ENCODE peak calls at places on chromosomes 11 and 22, in nine cellular contexts. L is CD8-positive, alpha-beta memory T cell; D is lower lobe of right lung; J is HAP-1; K is PC-3; H is kidney; G is right atrium auricular region; N is transverse colon; B is Peyer's patch. O is an unnamed sample.
A peak's percentile ranks its signal among the peaks of the same experiment; 100 is the strongest.

GRCh38 chr11:33248416-33248957 is 8.7 kb upstream of the HIPK3 start:
- DNase-seq in N (no peak), B (no peak), H (no peak), G (no peak), J (no peak), L (no peak), K (no peak), D (no peak), O (no peak)

GRCh38 chr22:26536056-26536761 is 23.9 kb upstream of the TFIP11 start:
- DNase-seq in D (no peak), K (peak; percentile 50), G (no peak), H (no peak), N (no peak), B (no peak), J (no peak), L (no peak), O (no peak)

GRCh38 chr11:29530961-29531360 is 485.9 kb downstream of the KCNA4 start:
- DNase-seq in K (no peak), N (no peak), L (no peak), B (no peak), J (no peak), H (no peak), G (no peak), D (no peak), O (no peak)

GRCh38 chr11:105713696-105714095 is 103.8 kb downstream of the GRIA4 start:
- DNase-seq in K (no peak), D (no peak), B (no peak), H (no peak), N (no peak), L (no peak), J (no peak), G (no peak), O (no peak)

GRCh38 chr11:10746871-10747270 is 4.2 kb upstream of the CTR9 start:
- DNase-seq in K (peak; percentile 44), H (no peak), B (no peak), N (no peak), J (no peak), G (no peak), L (no peak), D (no peak), O (no peak)

GRCh38 chr11:120801801-120802689 is 221.9 kb upstream of the TBCEL start:
- DNase-seq in N (peak; percentile 62), L (peak; percentile 23), H (no peak), K (peak; percentile 76), J (peak; percentile 52), D (peak; percentile 53), B (peak; percentile 61), G (peak; percentile 71), O (peak; percentile 76)

GRCh38 chr11:75233688-75234295 is 6.8 kb upstream of the TPBGL start:
- DNase-seq in K (peak; percentile 77), G (no peak), H (no peak), D (no peak), L (no peak), N (no peak), B (no peak), J (peak; percentile 40), O (no peak)

GRCh38 chr11:107844041-107844440 is 14.5 kb downstream of the SLC35F2 start:
- DNase-seq in H (no peak), J (no peak), N (no peak), D (no peak), L (no peak), K (peak; percentile 96), B (no peak), G (no peak), O (no peak)

GRCh38 chr11:134556186-134556585 is 144.1 kb upstream of the B3GAT1 start:
- DNase-seq in H (no peak), L (no peak), N (no peak), J (no peak), B (no peak), D (no peak), K (no peak), G (no peak), O (no peak)

GRCh38 chr11:72744474-72744873 is 7.7 kb downstream of the ARAP1 start:
- DNase-seq in G (no peak), J (no peak), H (peak; percentile 34), L (no peak), N (peak; percentile 6), K (no peak), D (no peak), B (no peak), O (no peak)

GRCh38 chr11:69511358-69512015 is 30.0 kb downstream of the LINC01488 start:
- DNase-seq in N (no peak), G (no peak), J (no peak), K (no peak), B (no peak), L (no peak), D (peak; percentile 30), H (peak; percentile 51), O (peak; percentile 44)

GRCh38 chr22:34306361-34306760 is 386.1 kb upstream of the LARGE1 start:
- DNase-seq in J (no peak), H (no peak), L (no peak), K (no peak), G (no peak), B (no peak), D (no peak), N (no peak), O (no peak)

GRCh38 chr11:10581481-10582019 is 13.1 kb upstream of the LYVE1 start:
- DNase-seq in J (no peak), B (no peak), N (peak; percentile 13), G (no peak), H (no peak), K (peak; percentile 43), L (no peak), D (peak; percentile 69), O (no peak)

GRCh38 chr11:80227915-80228314 is 787.1 kb upstream of the TENM4 start:
- DNase-seq in G (no peak), B (no peak), H (no peak), L (no peak), N (no peak), K (no peak), J (no peak), D (no peak), O (no peak)

GRCh38 chr22:19764050-19764593 is 3.5 kb downstream of the TBX1 start:
- DNase-seq in D (no peak), G (no peak), N (no peak), J (no peak), L (no peak), B (no peak), K (no peak), H (no peak), O (no peak)

GRCh38 chr11:130831506-130832385 is 84.5 kb downstream of the SNX19 start:
- DNase-seq in B (no peak), G (no peak), L (no peak), N (no peak), D (no peak), J (no peak), K (peak; percentile 29), H (no peak), O (no peak)

GRCh38 chr11:77127674-77127968 is 425 bp upstream of the MYO7A start:
- DNase-seq in D (no peak), J (no peak), L (no peak), G (no peak), N (no peak), K (no peak), H (no peak), B (no peak), O (no peak)
- H3K4me3 ChIP-seq in D (peak overlapping the region; percentile 53), J (peak overlapping the region; percentile 32), L (peak overlapping the region; percentile 61), G (peak overlapping the region; percentile 16), N (peak overlapping the region; percentile 47), K (peak overlapping the region; percentile 68), H (peak overlapping the region; percentile 42), B (peak overlapping the region; percentile 44), O (no peak overlapping the region)

DNA sequence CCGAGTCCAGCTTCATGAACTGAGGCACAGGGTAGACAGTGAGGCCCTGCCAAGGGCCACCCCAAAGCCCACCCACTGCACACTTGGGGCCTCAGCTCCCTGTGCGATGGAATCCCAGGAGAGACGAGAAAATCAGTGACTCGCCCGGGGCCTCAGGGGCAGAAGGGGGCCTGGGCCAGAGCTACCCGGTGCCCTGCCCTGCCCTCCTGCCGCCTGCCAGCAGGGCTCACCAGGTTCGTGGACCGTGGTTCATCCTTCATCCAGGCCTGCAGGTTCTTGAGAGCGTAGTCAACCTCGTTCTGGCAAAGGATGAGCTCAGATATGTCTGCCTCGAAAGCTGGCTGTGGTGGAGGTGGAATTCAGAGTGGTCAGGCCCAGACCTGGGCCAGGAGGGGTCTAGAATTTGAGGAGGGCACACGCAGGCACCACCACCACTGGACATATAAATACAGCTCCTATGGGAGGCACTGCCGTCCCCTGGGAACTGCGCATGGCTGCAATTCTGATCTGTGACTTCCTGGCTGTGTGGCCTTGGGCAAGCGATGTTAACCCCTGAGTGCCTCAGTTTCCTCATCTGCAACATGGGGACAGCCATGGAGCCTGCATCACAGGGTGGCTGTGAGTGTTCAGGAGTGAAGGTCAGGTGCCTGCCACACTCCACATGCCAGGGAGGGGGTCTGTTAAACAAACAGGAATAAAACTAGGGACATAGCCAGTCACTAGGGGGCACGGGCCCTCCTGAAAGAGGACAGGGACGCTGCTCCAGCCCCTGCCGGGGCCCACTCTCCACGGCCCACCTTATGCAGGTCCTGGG is 7.5 kb downstream of the ALDH3B2 start:
- DNase-seq in K (no peak), D (no peak), L (no peak), B (no peak), J (no peak), N (no peak), G (no peak), H (no peak), O (no peak)
- H3K4me1 ChIP-seq in K (no peaks in the 10 kb centered on the region), D (no peaks in the 10 kb centered on the region), L (no peaks in the 10 kb centered on the region), B (no peaks in the 10 kb centered on the region), J (no peaks in the 10 kb centered on the region), N (no peaks in the 10 kb centered on the region), G (no peaks in the 10 kb centered on the region), H (no peaks in the 10 kb centered on the region), O (no peaks in the 10 kb centered on the region)

GRCh38 chr11:66314561-66315497 is 2.0 kb downstream of the CD248 start:
- DNase-seq in N (no peak), K (no peak), H (peak; percentile 73), L (no peak), J (no peak), G (no peak), D (no peak), B (no peak), O (no peak)

GRCh38 chr11:66317322-66317765 is 500 bp upstream of the CD248 start:
- DNase-seq in D (no peak), J (no peak), H (peak; percentile 84), L (peak; percentile 15), K (no peak), G (no peak), N (no peak), B (no peak), O (peak; percentile 90)

GRCh38 chr11:66316849-66317251 is at the start of gene CD248:
- DNase-seq in J (no peak), B (no peak), K (no peak), H (peak; percentile 95), N (peak; percentile 43), D (no peak), L (no peak), G (no peak), O (peak; percentile 90)

GRCh38 chr11:66315498-66315885 is 1.4 kb downstream of the CD248 start:
- DNase-seq in D (no peak), N (no peak), L (no peak), G (no peak), B (no peak), K (no peak), J (no peak), H (peak; percentile 71), O (no peak)

GRCh38 chr11:66315921-66316811 is 678 bp downstream of the CD248 start:
- DNase-seq in D (no peak), N (no peak), H (peak; percentile 78), K (no peak), B (no peak), J (no peak), G (no peak), L (no peak), O (no peak)
- H3K4me3 ChIP-seq in D (peak overlapping the region; percentile 59), N (peak overlapping the region; percentile 42), H (peak overlapping the region; percentile 41), K (no peak overlapping the region), B (peak overlapping the region; percentile 27), J (no peak overlapping the region), G (peak overlapping the region; percentile 33), L (no peak overlapping the region), O (peak overlapping the region; percentile 59)

GRCh38 chr11:126090452-126090851 is 27.8 kb upstream of the CDON start:
- DNase-seq in H (no peak), N (no peak), K (no peak), G (no peak), L (no peak), B (no peak), J (no peak), D (no peak), O (no peak)
- H3K4me1 ChIP-seq in H (no peaks in the 10 kb centered on the region), N (no peaks in the 10 kb centered on the region), K (peaks cover 11% of the 10 kb centered on the region), G (no peaks in the 10 kb centered on the region), L (no peaks in the 10 kb centered on the region), B (no peaks in the 10 kb centered on the region), J (no peaks in the 10 kb centered on the region), D (no peaks in the 10 kb centered on the region), O (peaks cover 6% of the 10 kb centered on the region)